ENCODE peak calls at places on chromosomes 3 and 15, in six cellular contexts. T is A549, R is heart left ventricle, D is body of pancreas, Q is ovary, H is spleen. X is an unnamed sample.

GRCh38 chr3:153756816-153757215 is 364.4 kb upstream of the ARHGEF26 start:
- DNase-seq in T (no peak), R (no peak), D (no peak), Q (no peak), H (no peak), X (peak)

GRCh38 chr3:51998774-51999173 is 3.1 kb upstream of the RPL29 start:
- DNase-seq in T (no peak), R (no peak), D (no peak), Q (no peak), H (no peak), X (no peak)

GRCh38 chr15:66827039-66827697 is 125.1 kb downstream of the SMAD6 start:
- DNase-seq in T (no peak), R (no peak), D (no peak), Q (no peak), H (no peak), X (no peak)

GRCh38 chr3:113648524-113648923 is 47.9 kb downstream of the USF3 start:
- DNase-seq in T (no peak), R (no peak), D (no peak), Q (no peak), H (no peak), X (no peak)

GRCh38 chr15:83845230-83845629 is 191.3 kb downstream of the ADAMTSL3 start:
- DNase-seq in T (no peak), R (no peak), D (no peak), Q (no peak), H (no peak), X (no peak)

GRCh38 chr15:99956820-99957641 is 223.8 kb upstream of the LYSMD4 start:
- DNase-seq in T (no peak), R (no peak), D (no peak), Q (no peak), H (peak), X (no peak)

GRCh38 chr15:64209680-64210334 is 47.0 kb upstream of the PPIB start:
- DNase-seq in T (peak), R (no peak), D (no peak), Q (no peak), H (no peak), X (no peak)

GRCh38 chr15:78004919-78005634 is 72.4 kb downstream of the TBC1D2B start:
- DNase-seq in T (peak), R (peak), D (peak), Q (peak), H (no peak), X (peak)

GRCh38 chr3:187186801-187187421 is 10.4 kb upstream of the RTP1 start:
- DNase-seq in T (peak), R (peak), D (peak), Q (peak), H (no peak), X (peak)

GRCh38 chr3:133574260-133574881 is 885 bp downstream of the CDV3 start:
- DNase-seq in T (peak), R (peak), D (peak), Q (peak), H (peak), X (no peak)
- TF ChIP-seq POLR2A in T (no peak), R (peak), D (peak), Q (peak), H (no peak), X (peak)

GRCh38 chr15:40380636-40381035 is 1.9 kb upstream of the KNSTRN start:
- DNase-seq in T (no peak), R (no peak), D (no peak), Q (no peak), H (no peak), X (no peak)

GRCh38 chr15:40379853-40380252 is 2.7 kb upstream of the KNSTRN start:
- DNase-seq in T (peak), R (peak), D (peak), Q (no peak), H (no peak), X (peak)

GRCh38 chr15:40381818-40382529 is 547 bp upstream of the KNSTRN start:
- DNase-seq in T (no peak), R (no peak), D (no peak), Q (no peak), H (peak), X (no peak)

GRCh38 chr15:40379374-40379773 is 3.1 kb upstream of the KNSTRN start:
- DNase-seq in T (no peak), R (no peak), D (no peak), Q (no peak), H (no peak), X (no peak)

GRCh38 chr15:40382580-40383456 is at the start of gene KNSTRN:
- DNase-seq in T (peak), R (peak), D (peak), Q (peak), H (peak), X (peak)
- TF ChIP-seq POLR2A in T (peak), R (peak), D (peak), Q (no peak), H (no peak), X (peak)

GRCh38 chr15:41917767-41918430 is 24.0 kb upstream of the SPTBN5 start:
- DNase-seq in T (peak), R (peak), D (peak), Q (no peak), H (peak), X (peak)
- TF ChIP-seq POLR2A in T (no peak), R (no peak), D (peak), Q (no peak), H (no peak), X (no peak)

GRCh38 chr3:45626096-45626887 is 31.7 kb downstream of the LIMD1 start:
- DNase-seq in T (no peak), R (no peak), D (no peak), Q (no peak), H (no peak), X (no peak)

GRCh38 chr3:45618081-45618509 is 23.5 kb downstream of the LIMD1 start:
- DNase-seq in T (peak), R (no peak), D (peak), Q (no peak), H (no peak), X (peak)

GRCh38 chr3:45628746-45629145 is 34.2 kb downstream of the LIMD1 start:
- DNase-seq in T (no peak), R (no peak), D (no peak), Q (no peak), H (no peak), X (no peak)

GRCh38 chr3:45623846-45624245 is 29.3 kb downstream of the LIMD1 start:
- DNase-seq in T (no peak), R (no peak), D (no peak), Q (no peak), H (no peak), X (no peak)

GRCh38 chr3:45623434-45623833 is 28.9 kb downstream of the LIMD1 start:
- DNase-seq in T (no peak), R (no peak), D (no peak), Q (no peak), H (no peak), X (no peak)
- TF ChIP-seq POLR2A in T (no peak), R (no peak), D (no peak), Q (no peak), H (no peak), X (no peak)

DNA sequence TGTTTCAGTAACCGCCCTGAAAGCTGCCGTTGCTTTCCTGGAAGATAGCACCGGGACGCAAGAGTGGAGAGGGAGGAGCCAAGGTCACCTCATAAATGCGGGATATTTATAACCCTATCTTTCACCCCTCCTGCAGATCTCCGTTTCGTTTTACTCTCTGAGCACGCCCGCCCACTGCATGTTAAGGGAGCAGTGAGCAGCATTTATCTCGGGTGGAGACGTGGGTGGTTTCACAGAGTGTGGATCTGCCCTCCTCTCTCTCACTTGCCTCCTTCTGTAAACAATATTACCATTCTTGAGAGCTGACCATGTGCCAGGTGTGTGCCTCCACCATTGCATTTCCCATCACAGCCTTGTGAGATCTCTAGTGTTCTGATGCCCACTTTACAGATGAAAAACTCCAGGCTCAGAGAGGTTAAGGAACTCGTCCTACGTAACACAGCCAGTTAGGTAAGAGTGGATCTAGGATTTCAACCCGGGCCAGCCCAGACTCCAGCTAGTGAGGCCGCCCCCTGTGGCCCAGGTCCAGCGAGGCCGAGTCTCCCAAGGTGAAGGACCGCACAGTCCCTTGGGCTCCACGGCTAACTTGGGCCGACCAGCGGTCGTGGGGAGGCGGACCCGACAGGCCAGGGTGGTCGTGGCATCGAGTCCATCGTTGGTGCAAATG is 16.9 kb upstream of the SEMA4B start:
- DNase-seq in T (peak), R (peak), D (peak), Q (peak), H (peak), X (peak)
- TF ChIP-seq POLR2A in T (peak), R (no peak), D (peak), Q (no peak), H (no peak), X (peak)

GRCh38 chr3:4723921-4724698 is 231.0 kb downstream of the ITPR1 start:
- DNase-seq in T (no peak), R (no peak), D (peak), Q (no peak), H (no peak), X (no peak)
- TF ChIP-seq POLR2A in T (no peak), R (no peak), D (no peak), Q (no peak), H (no peak), X (no peak)

GRCh38 chr3:50322386-50323091 is at the start of gene HYAL2:
- DNase-seq in T (no peak), R (peak), D (peak), Q (peak), H (peak), X (no peak)
- TF ChIP-seq POLR2A in T (no peak), R (peak), D (peak), Q (no peak), H (no peak), X (no peak)

DNA sequence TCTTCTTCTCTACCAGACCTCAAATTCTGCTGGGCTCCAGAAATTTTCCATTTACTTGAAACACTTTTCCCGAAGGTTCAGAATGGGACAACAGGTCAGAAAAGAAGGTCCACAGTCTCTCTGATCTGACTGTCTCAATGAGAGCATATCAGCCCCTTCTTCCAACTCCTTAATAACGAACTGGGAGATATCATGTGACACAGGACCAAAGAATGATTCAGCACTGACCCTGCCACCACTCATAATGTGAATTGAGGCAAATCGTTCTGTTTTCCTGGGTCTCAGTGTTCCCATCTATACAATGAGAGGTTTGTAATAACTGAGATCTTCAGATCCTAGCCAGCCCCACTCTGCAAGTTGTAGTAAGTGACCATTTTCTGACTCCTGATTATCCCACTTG is 500.5 kb downstream of the NTRK3 start:
- DNase-seq in T (no peak), R (no peak), D (no peak), Q (no peak), H (no peak), X (no peak)
- TF ChIP-seq POLR2A in T (no peak), R (no peak), D (no peak), Q (no peak), H (no peak), X (no peak)

GRCh38 chr3:48188266-48189201 is at the start of gene CDC25A:
- DNase-seq in T (peak), R (peak), D (peak), Q (peak), H (peak), X (peak)
- TF ChIP-seq POLR2A in T (peak), R (peak), D (no peak), Q (no peak), H (no peak), X (peak)

GRCh38 chr3:140736863-140737460 is 59.1 kb downstream of the TRIM42 start:
- DNase-seq in T (peak), R (peak), D (peak), Q (peak), H (no peak), X (peak)
- TF ChIP-seq POLR2A in T (no peak), R (no peak), D (no peak), Q (no peak), H (no peak), X (no peak)

X was measured in H54.